ENCODE peak calls at places on chromosome X, in five cellular contexts. Q is cardiac muscle cell, C is astrocyte of the hippocampus, H is tibial nerve, N is astrocyte of the spinal cord. X is an unnamed sample.

GRCh38 chrX:9420513-9420912 is 44.3 kb upstream of the TBL1X start:
- DNase-seq in Q (no peak), C (peak), H (no peak), N (no peak), X (no peak)

GRCh38 chrX:67613366-67613765 is 69.5 kb downstream of the AR start:
- DNase-seq in Q (no peak), C (no peak), H (no peak), N (no peak), X (no peak)

GRCh38 chrX:115679460-115679859 is 118.5 kb downstream of the PLS3 start:
- DNase-seq in Q (peak), C (peak), H (no peak), N (peak), X (no peak)

GRCh38 chrX:17005712-17006372 is 59.4 kb downstream of the REPS2 start:
- DNase-seq in Q (no peak), C (no peak), H (no peak), N (no peak), X (no peak)

GRCh38 chrX:39983715-39984114 is 114.0 kb downstream of the BCOR start:
- DNase-seq in Q (no peak), C (peak), H (no peak), N (peak), X (no peak)

GRCh38 chrX:13499736-13500135 is 69.7 kb upstream of the EGFL6 start:
- DNase-seq in Q (no peak), C (no peak), H (no peak), N (no peak), X (no peak)

GRCh38 chrX:128458888-128459287 is 406.7 kb upstream of the ACTRT1 start:
- DNase-seq in Q (no peak), C (peak), H (no peak), N (peak), X (no peak)

GRCh38 chrX:71618303-71618721 is at the start of gene CXCR3:
- DNase-seq in Q (no peak), C (peak), H (no peak), N (peak), X (no peak)

GRCh38 chrX:16484338-16484737 is 165.6 kb upstream of the S100G start:
- DNase-seq in Q (no peak), C (peak), H (no peak), N (peak), X (peak)

GRCh38 chrX:140034916-140035315 is 69.6 kb upstream of the CXorf66 start:
- DNase-seq in Q (peak), C (peak), H (no peak), N (peak), X (no peak)

GRCh38 chrX:38800981-38801845 is at the start of gene MID1IP1:
- DNase-seq in Q (peak), C (peak), H (peak), N (peak), X (peak)

GRCh38 chrX:56314334-56314733 is 82.2 kb downstream of the KLF8 start:
- DNase-seq in Q (no peak), C (no peak), H (no peak), N (no peak), X (no peak)

GRCh38 chrX:13899607-13900006 is 82.7 kb upstream of the GPM6B start:
- DNase-seq in Q (no peak), C (peak), H (no peak), N (peak), X (no peak)

GRCh38 chrX:40440841-40441240 is 139.9 kb upstream of the ATP6AP2 start:
- DNase-seq in Q (no peak), C (no peak), H (no peak), N (no peak), X (no peak)